ENCODE peak calls at places on chromosome 22, in five cellular contexts. V is AG09309, K is transverse colon, W is suprapubic skin, C is brain microvascular endothelial cell. P is an unnamed sample.
A peak's percentile ranks its signal among the peaks of the same experiment; 100 is the strongest.

GRCh38 chr22:34992672-34993071 is 73.3 kb upstream of the ISX start:
- DNase-seq in K (no peak), V (no peak), W (no peak), C (no peak), P (no peak)

GRCh38 chr22:21992593-21993237 is 10.1 kb upstream of the TOP3B start:
- DNase-seq in C (no peak), W (no peak), K (no peak), V (no peak), P (no peak)

GRCh38 chr22:47196881-47197701 is 434.6 kb downstream of the TBC1D22A start:
- DNase-seq in K (no peak), W (peak; percentile 74), V (no peak), C (no peak), P (no peak)

GRCh38 chr22:49210606-49211005 is 617.1 kb downstream of the BRD1 start:
- DNase-seq in V (no peak), W (peak; percentile 49), K (no peak), C (no peak), P (no peak)

GRCh38 chr22:48071305-48071704 is 1308.9 kb downstream of the TBC1D22A start:
- DNase-seq in V (no peak), K (no peak), C (no peak), W (no peak), P (no peak)

GRCh38 chr22:30368420-30368819 is 11.6 kb downstream of the CCDC157 start:
- DNase-seq in W (no peak), K (no peak), V (no peak), C (no peak), P (no peak)

GRCh38 chr22:29387921-29388758 is at the start of gene AP1B1:
- DNase-seq in V (peak; percentile 29), K (peak; percentile 97), W (peak; percentile 96), C (peak; percentile 76), P (peak; percentile 89)

GRCh38 chr22:23070418-23071162 is at the start of gene GNAZ:
- DNase-seq in K (no peak), W (peak; percentile 77), V (no peak), C (no peak), P (no peak)

GRCh38 chr22:46089426-46090041 is 60.8 kb upstream of the PPARA start:
- DNase-seq in C (no peak), K (peak; percentile 7), V (no peak), W (peak; percentile 75), P (no peak)

GRCh38 chr22:24141586-24141985 is 39.7 kb upstream of the SUSD2 start:
- DNase-seq in W (no peak), C (no peak), K (peak; percentile 31), V (no peak), P (no peak)

GRCh38 chr22:26172389-26172990 is 3.2 kb downstream of the SEZ6L start:
- DNase-seq in V (no peak), K (peak; percentile 33), C (peak; percentile 20), W (peak; percentile 49), P (peak; percentile 50)

GRCh38 chr22:49010086-49010863 is 817.4 kb downstream of the BRD1 start:
- DNase-seq in V (no peak), W (no peak), K (no peak), C (no peak), P (no peak)

GRCh38 chr22:38228873-38229740 is 27.3 kb downstream of the MAFF start:
- DNase-seq in V (peak; percentile 34), K (peak; percentile 79), C (peak; percentile 70), W (no peak), P (no peak)

GRCh38 chr22:43110444-43110926 is at the start of gene BIK:
- DNase-seq in K (peak; percentile 75), C (no peak), W (no peak), V (no peak), P (peak; percentile 31)

DNA sequence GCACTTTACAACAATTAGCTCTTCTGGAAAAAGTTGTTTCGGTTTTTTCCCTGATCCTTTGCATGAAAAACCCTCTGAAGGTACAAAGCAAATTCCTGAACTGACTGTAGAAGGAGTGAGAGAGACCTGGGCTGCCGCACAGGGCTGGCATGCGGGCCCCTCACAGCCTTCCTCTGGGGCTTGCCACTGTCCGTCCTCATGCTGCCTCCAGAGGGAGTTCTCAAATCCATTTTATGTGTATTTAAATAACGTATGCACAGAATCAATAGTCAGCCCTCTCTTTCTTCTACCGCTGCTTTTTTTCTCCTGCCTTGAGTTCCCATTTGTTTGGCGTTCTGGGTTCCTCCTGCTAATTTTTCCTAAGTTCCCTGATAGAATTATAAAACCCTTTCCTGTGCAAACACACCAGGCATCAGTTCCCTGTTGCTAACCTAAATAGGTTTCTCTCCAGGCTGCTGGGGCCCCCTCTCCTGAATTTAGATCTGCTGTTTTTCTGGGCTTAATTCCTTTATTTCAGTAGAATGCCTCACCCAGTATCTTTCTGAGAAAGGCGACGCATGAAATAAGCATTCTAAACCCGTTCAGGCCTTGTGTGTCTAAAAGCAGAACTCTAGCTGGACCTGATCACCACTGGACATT is 52.4 kb downstream of the PHF21B start:
- DNase-seq in K (no peak), C (no peak), V (no peak), W (no peak), P (no peak)
- TF ChIP-seq CTCF in K (no peak), C (peak; percentile 49), V (peak; percentile 13), W (no peak), P (peak; percentile 60)

GRCh38 chr22:11627798-11628650 is 3900.0 kb upstream of the OR11H1 start:
- DNase-seq in V (no peak), W (peak; percentile 86), K (no peak), C (no peak), P (no peak)

GRCh38 chr22:11629661-11630385 is 3898.2 kb upstream of the OR11H1 start:
- DNase-seq in K (no peak), W (peak; percentile 80), V (no peak), C (no peak), P (no peak)

GRCh38 chr22:11628651-11629511 is 3899.1 kb upstream of the OR11H1 start:
- DNase-seq in K (no peak), V (no peak), C (no peak), W (peak; percentile 81), P (no peak)

GRCh38 chr22:11626422-11626773 is 3901.6 kb upstream of the OR11H1 start:
- DNase-seq in V (no peak), C (no peak), W (no peak), K (no peak), P (no peak)

DNA sequence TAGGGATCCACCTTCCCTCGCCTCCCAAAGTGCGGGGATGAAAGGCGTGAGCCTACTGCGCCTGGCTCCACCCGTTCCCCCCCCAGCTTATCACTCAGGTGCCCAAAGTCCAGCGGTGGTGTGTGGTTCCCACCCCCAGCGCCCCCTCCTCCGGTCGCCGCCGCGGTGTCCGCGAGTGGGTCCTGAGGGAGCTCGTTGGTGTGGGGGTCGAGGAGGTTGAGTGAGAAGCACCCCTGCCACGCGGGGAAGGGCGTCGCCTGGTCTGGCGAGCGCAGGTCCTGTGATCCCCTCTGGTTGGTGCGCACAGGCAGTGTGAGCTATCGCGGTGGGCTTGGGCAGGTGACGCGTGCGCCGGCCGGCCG is 3900.6 kb upstream of the OR11H1 start:
- DNase-seq in V (no peak), K (no peak), C (no peak), W (peak; percentile 86), P (no peak)
- TF ChIP-seq CTCF in V (no peak), K (no peak), C (no peak), W (no peak), P (no peak)

DNA sequence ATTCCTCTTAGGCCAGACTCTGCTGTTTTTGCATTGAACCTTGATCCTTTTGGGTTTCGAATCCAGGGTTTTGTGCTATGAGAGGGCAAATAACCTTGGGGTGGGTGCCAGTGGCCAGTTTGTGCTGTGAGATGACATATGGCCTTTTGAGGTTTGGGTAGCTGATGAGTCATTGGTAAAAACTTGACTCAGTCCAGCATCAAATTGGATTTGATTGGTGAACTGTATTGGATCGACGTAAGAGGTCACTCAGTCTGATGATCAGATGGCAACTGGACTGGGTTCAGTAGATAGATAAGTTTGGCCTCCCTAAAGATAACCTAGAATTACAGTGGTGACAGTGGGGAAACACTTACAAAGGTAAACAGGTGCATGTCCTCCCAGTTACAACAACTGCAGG is 41.0 kb upstream of the XKR3 start:
- DNase-seq in W (no peak), V (no peak), C (no peak), K (no peak), P (no peak)
- TF ChIP-seq CTCF in W (no peak), V (no peak), C (no peak), K (no peak), P (no peak)

GRCh38 chr22:32476286-32476685 is 1.7 kb downstream of the FBXO7 start:
- DNase-seq in W (no peak), C (no peak), V (no peak), K (no peak), P (no peak)

GRCh38 chr22:32476804-32477203 is 2.2 kb downstream of the FBXO7 start:
- DNase-seq in K (no peak), W (no peak), C (no peak), V (no peak), P (no peak)

GRCh38 chr22:32475428-32476010 is 908 bp downstream of the FBXO7 start:
- DNase-seq in C (no peak), W (no peak), V (peak; percentile 11), K (peak; percentile 47), P (no peak)

GRCh38 chr22:32473388-32473952 is 1.1 kb upstream of the FBXO7 start:
- DNase-seq in C (peak; percentile 65), W (no peak), K (peak; percentile 30), V (peak; percentile 13), P (no peak)

DNA sequence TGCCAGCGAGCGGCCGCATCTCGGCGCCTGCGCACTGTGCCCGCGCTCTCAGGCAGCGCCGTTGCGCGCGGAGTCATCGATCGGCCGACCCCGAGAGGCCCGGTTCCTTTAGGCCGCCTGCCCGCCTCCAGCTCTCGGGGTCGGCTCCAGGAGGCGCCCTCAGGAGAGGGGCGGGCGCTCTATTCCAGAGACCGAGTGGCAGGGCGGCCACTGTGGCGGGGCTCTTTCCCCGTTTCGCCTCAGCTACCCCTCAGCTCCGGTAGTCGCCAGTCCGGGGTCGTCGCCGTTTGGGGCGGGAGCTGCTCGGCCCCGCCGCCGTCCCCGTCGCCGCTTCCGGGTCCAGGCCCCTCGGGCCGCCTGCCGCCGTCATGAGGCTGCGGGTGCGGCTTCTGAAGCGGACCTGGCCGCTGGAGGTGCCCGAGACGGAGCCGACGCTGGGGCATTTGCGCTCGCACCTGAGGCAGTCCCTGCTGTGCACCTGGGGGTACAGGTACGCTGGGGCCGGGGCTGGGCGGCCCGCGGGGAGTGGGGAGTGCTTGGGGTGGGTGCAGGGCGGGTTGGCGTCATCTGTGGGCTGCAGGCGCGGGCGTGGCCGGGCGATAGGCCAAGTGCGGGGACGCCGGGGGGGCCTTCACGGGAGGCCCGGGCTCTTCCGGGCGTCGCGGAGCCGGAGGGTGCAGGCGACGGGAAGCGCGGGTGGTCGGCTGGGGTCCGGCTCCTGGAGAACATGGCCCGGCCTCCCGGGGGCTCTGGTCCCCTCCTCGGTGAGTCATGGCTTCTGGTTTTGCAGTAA is at the start of gene FBXO7:
- DNase-seq in V (peak; percentile 63), W (peak; percentile 93), K (peak; percentile 93), C (peak; percentile 92), P (peak; percentile 91)
- TF ChIP-seq CTCF in V (peak; percentile 32), W (peak; percentile 44), K (peak; percentile 53), C (peak; percentile 58), P (peak; percentile 62)

DNA sequence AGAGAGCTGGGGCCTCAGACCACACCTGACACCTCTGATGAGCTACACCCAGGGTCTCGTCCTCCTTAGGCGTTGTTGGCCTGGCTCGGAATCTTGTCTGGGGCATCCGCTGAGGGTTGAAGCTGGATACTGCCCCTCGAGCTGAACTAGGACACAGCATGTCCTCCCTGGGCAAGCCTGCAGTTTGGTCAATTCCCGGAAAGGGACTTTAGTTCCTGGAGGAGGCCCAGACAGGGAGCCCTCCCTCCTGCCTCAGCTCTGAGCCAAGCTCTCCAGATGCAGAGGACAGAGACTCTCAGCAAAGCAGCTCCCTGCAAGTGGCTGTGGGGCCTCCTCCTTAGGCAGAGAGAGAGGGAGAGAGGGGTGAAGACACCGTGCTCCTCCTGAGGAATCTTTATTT is 4.9 kb downstream of the APOL3 start:
- DNase-seq in V (no peak), W (no peak), C (no peak), K (peak; percentile 44), P (no peak)
- TF ChIP-seq CTCF in V (no peak), W (no peak), C (no peak), K (no peak), P (no peak)